ENCODE peak calls at places on chromosomes 7 and 10, in five cellular contexts. R, E, O, Z and Q are unnamed samples.

GRCh38 chr7:151378011-151378410 is 31.8 kb downstream of the WDR86 start:
- DNase-seq in Z (no peak), R (no peak), O (no peak), E (no peak), Q (no peak)

GRCh38 chr7:87784424-87784823 is 91.7 kb downstream of the SLC25A40 start:
- DNase-seq in R (no peak), O (no peak), E (peak; percentile 15), Z (no peak), Q (no peak)

GRCh38 chr7:52547301-52547920 is 488.0 kb upstream of the POM121L12 start:
- DNase-seq in O (no peak), Z (no peak), R (no peak), E (no peak), Q (no peak)

GRCh38 chr7:50564630-50565558 is at the start of gene DDC:
- DNase-seq in Z (no peak), O (no peak), E (no peak), R (no peak), Q (peak; percentile 74)

GRCh38 chr10:132370426-132371340 is 26.3 kb upstream of the PWWP2B start:
- DNase-seq in Z (no peak), E (no peak), R (no peak), O (no peak), Q (no peak)

GRCh38 chr10:33277135-33277536 is 57.3 kb downstream of the NRP1 start:
- DNase-seq in Z (peak; percentile 61), R (no peak), E (peak; percentile 49), O (no peak), Q (peak; percentile 72)

GRCh38 chr7:26005683-26006410 is 146.2 kb upstream of the NFE2L3 start:
- DNase-seq in Z (no peak), R (no peak), O (no peak), E (peak; percentile 30), Q (no peak)

GRCh38 chr7:91034459-91035368 is 229.5 kb upstream of the FZD1 start:
- DNase-seq in Z (peak; percentile 55), O (no peak), R (peak; percentile 7), E (peak; percentile 63), Q (peak; percentile 60)

GRCh38 chr10:131162866-131163265 is 148.7 kb downstream of the TCERG1L start:
- DNase-seq in O (no peak), R (no peak), Z (no peak), E (no peak), Q (no peak)

GRCh38 chr7:86908948-86909347 is 150.5 kb downstream of the ELAPOR2 start:
- DNase-seq in Z (no peak), O (peak; percentile 6), E (peak; percentile 23), R (no peak), Q (no peak)

GRCh38 chr10:33776419-33776818 is 442.0 kb upstream of the NRP1 start:
- DNase-seq in R (no peak), E (no peak), Z (no peak), O (no peak), Q (no peak)

GRCh38 chr7:94043299-94043698 is 39.1 kb upstream of the BET1 start:
- DNase-seq in E (peak; percentile 89), Z (peak; percentile 74), R (peak; percentile 60), O (no peak), Q (peak; percentile 69)

GRCh38 chr7:42694894-42695553 is 216.8 kb downstream of the C7orf25 start:
- DNase-seq in Z (no peak), R (no peak), O (no peak), E (peak; percentile 19), Q (no peak)

GRCh38 chr10:76150139-76150885 is 718.9 kb downstream of the LRMDA start:
- DNase-seq in R (peak; percentile 24), E (peak; percentile 83), Z (no peak), O (no peak), Q (peak; percentile 92)